ENCODE peak calls at places on chromosome 12, in four cellular contexts. F, R, S and B are unnamed samples.

GRCh38 chr12:32322354-32322753 is 77.0 kb upstream of the FGD4 start:
- DNase-seq in F (no peak), R (no peak), S (no peak), B (no peak)

GRCh38 chr12:49038291-49038955 is 19.8 kb upstream of the PRKAG1 start:
- DNase-seq in F (no peak), R (no peak), S (no peak), B (no peak)

GRCh38 chr12:111789779-111790178 is 23.0 kb downstream of the ALDH2 start:
- DNase-seq in F (peak), R (no peak), S (no peak), B (no peak)

GRCh38 chr12:98373019-98373554 is 142.3 kb upstream of the TMPO start:
- DNase-seq in F (peak), R (no peak), S (no peak), B (peak)

GRCh38 chr12:93894391-93895095 is 217.4 kb downstream of the CRADD start:
- DNase-seq in F (no peak), R (no peak), S (no peak), B (no peak)

GRCh38 chr12:119412811-119413794 is 78.6 kb downstream of the CCDC60 start:
- DNase-seq in F (peak), R (no peak), S (no peak), B (peak)

GRCh38 chr12:51631591-51631990 is 40.6 kb downstream of the SCN8A start:
- DNase-seq in F (peak), R (no peak), S (no peak), B (peak)

GRCh38 chr12:7045913-7046312 is 14.6 kb upstream of the C1S start:
- DNase-seq in F (no peak), R (no peak), S (no peak), B (no peak)

GRCh38 chr12:10554971-10555481 is 49.3 kb downstream of the EIF2S3B start:
- DNase-seq in F (no peak), R (no peak), S (no peak), B (no peak)

GRCh38 chr12:46387697-46388096 is 15.1 kb upstream of the SLC38A2 start:
- DNase-seq in F (no peak), R (no peak), S (no peak), B (no peak)